ENCODE peak calls at places on chromosomes 4 and X, in eight cellular contexts. U is astrocyte; X is D341Med; V is stimulated activated naive CD8-positive, alpha-beta T cell treated with anti-CD3 and anti-CD28 coated beads, Interleukin-15, Interleukin-2, amounts not matched to agents 100 U/mL and 50 U/mL, for 24 hours; P is substantia nigra; D is activated CD4-positive, alpha-beta T cell treated with anti-CD3 and anti-CD28 coated beads, Interleukin-2, amount 50 U/mL, for 1 hour; F is glutamatergic neuron; H is NCI-H748 treated with DMSO at 0.1 percent for 48 hours. N is an unnamed sample.

GRCh38 chrX:48683411-48683982 is at the start of gene WAS:
- DNase-seq in U (no peak), X (no peak), V (peak; percentile 54), P (no peak), D (peak; percentile 16), F (no peak), H (no peak), N (no peak)

GRCh38 chr4:71268156-71268555 is 70.7 kb upstream of the SLC4A4 start:
- DNase-seq in U (peak; percentile 43), X (no peak), V (no peak), P (no peak), D (no peak), F (no peak), H (no peak), N (no peak)

GRCh38 chrX:41889317-41890025 is 33.9 kb downstream of the CASK start:
- DNase-seq in U (peak; percentile 45), X (no peak), V (no peak), P (no peak), D (no peak), F (no peak), H (no peak), N (no peak)

GRCh38 chrX:39112143-39112542 is 310.9 kb downstream of the MID1IP1 start:
- DNase-seq in U (peak; percentile 71), X (no peak), V (no peak), P (no peak), D (no peak), F (no peak), H (no peak), N (no peak)

GRCh38 chr4:78417603-78418002 is 134.0 kb upstream of the ANXA3 start:
- DNase-seq in U (no peak), X (no peak), V (no peak), P (no peak), D (no peak), F (no peak), H (no peak), N (no peak)

GRCh38 chr4:66300336-66300934 is 630.1 kb upstream of the EPHA5 start:
- DNase-seq in U (no peak), X (no peak), V (no peak), P (no peak), D (no peak), F (no peak), H (no peak), N (no peak)

GRCh38 chrX:36407886-36408285 is 488.4 kb downstream of the CFAP47 start:
- DNase-seq in U (no peak), X (no peak), V (no peak), P (no peak), D (no peak), F (no peak), H (no peak), N (no peak)

GRCh38 chr4:55675196-55675793 is 39.2 kb upstream of the NMU start:
- DNase-seq in U (no peak), X (no peak), V (no peak), P (no peak), D (no peak), F (peak; percentile 22), H (no peak), N (no peak)

GRCh38 chrX:115233497-115234219 is at the start of gene LRCH2:
- DNase-seq in U (peak; percentile 12), X (peak; percentile 1), V (no peak), P (peak; percentile 17), D (no peak), F (peak; percentile 49), H (no peak), N (peak; percentile 48)

GRCh38 chr4:52957220-52957686 is 95.1 kb downstream of the RASL11B start:
- DNase-seq in U (peak; percentile 24), X (no peak), V (no peak), P (no peak), D (no peak), F (peak; percentile 68), H (peak; percentile 93), N (no peak)

GRCh38 chrX:82141942-82142341 is 940.0 kb downstream of the SH3BGRL start:
- DNase-seq in U (no peak), X (no peak), V (no peak), P (no peak), D (peak; percentile 2), F (no peak), H (no peak), N (no peak)

GRCh38 chr4:52643846-52644245 is 15.3 kb downstream of the USP46 start:
- DNase-seq in U (peak; percentile 71), X (no peak), V (no peak), P (no peak), D (no peak), F (no peak), H (no peak), N (no peak)

GRCh38 chrX:55488559-55489314 is 911 bp downstream of the USP51 start:
- DNase-seq in U (peak; percentile 32), X (peak; percentile 75), V (peak; percentile 52), P (peak; percentile 54), D (peak; percentile 58), F (peak; percentile 67), H (peak; percentile 58), N (peak; percentile 54)

GRCh38 chr4:66097271-66097670 is 427.0 kb upstream of the EPHA5 start:
- DNase-seq in U (no peak), X (no peak), V (no peak), P (no peak), D (no peak), F (no peak), H (no peak), N (no peak)

GRCh38 chr4:157810137-157810774 is 362.6 kb downstream of the GASK1B start:
- DNase-seq in U (no peak), X (no peak), V (no peak), P (no peak), D (no peak), F (no peak), H (no peak), N (no peak)

GRCh38 chr4:173827707-173828106 is 297.7 kb upstream of the HAND2 start:
- DNase-seq in U (no peak), X (no peak), V (no peak), P (no peak), D (no peak), F (no peak), H (no peak), N (no peak)

GRCh38 chr4:173821851-173822250 is 291.8 kb upstream of the HAND2 start:
- DNase-seq in U (no peak), X (no peak), V (no peak), P (no peak), D (no peak), F (no peak), H (no peak), N (no peak)

GRCh38 chrX:150536455-150537116 is 31.8 kb upstream of the MTM1 start:
- DNase-seq in U (no peak), X (no peak), V (no peak), P (no peak), D (no peak), F (no peak), H (no peak), N (no peak)

GRCh38 chrX:23246001-23246400 is 88.6 kb upstream of the PTCHD1 start:
- DNase-seq in U (peak; percentile 80), X (no peak), V (no peak), P (no peak), D (no peak), F (no peak), H (no peak), N (no peak)

GRCh38 chrX:116345953-116346352 is 90.5 kb upstream of the SLC6A14 start:
- DNase-seq in U (no peak), X (no peak), V (no peak), P (no peak), D (no peak), F (no peak), H (no peak), N (no peak)

GRCh38 chr4:152094851-152095700 is 334.3 kb upstream of the GATB start:
- DNase-seq in U (peak; percentile 67), X (no peak), V (no peak), P (no peak), D (no peak), F (no peak), H (peak; percentile 70), N (no peak)

GRCh38 chr4:42655248-42655647 is 1.7 kb downstream of the ATP8A1 start:
- DNase-seq in U (no peak), X (no peak), V (no peak), P (no peak), D (no peak), F (no peak), H (no peak), N (no peak)

GRCh38 chr4:104015680-104016079 is 295.9 kb upstream of the TACR3 start:
- DNase-seq in U (no peak), X (peak; percentile 40), V (no peak), P (no peak), D (no peak), F (no peak), H (peak; percentile 23), N (peak; percentile 68)

GRCh38 chr4:169770411-169770810 is 12.7 kb upstream of the HPF1 start:
- DNase-seq in U (no peak), X (no peak), V (no peak), P (no peak), D (no peak), F (no peak), H (no peak), N (no peak)

GRCh38 chrX:70508296-70508911 is 63.8 kb downstream of the DLG3 start:
- DNase-seq in U (no peak), X (no peak), V (peak; percentile 12), P (no peak), D (no peak), F (no peak), H (peak; percentile 67), N (no peak)

GRCh38 chr4:19925516-19925915 is 326.2 kb upstream of the SLIT2 start:
- DNase-seq in U (no peak), X (no peak), V (no peak), P (no peak), D (no peak), F (no peak), H (no peak), N (no peak)

GRCh38 chr4:99190336-99190735 is 28.7 kb downstream of the ADH6 start:
- DNase-seq in U (no peak), X (no peak), V (no peak), P (no peak), D (no peak), F (no peak), H (no peak), N (no peak)

GRCh38 chr4:140982613-140983340 is 150.5 kb downstream of the RNF150 start:
- DNase-seq in U (no peak), X (no peak), V (no peak), P (no peak), D (no peak), F (no peak), H (no peak), N (no peak)

GRCh38 chr4:11623726-11624037 is 195.0 kb upstream of the HS3ST1 start:
- DNase-seq in U (no peak), X (no peak), V (no peak), P (no peak), D (no peak), F (no peak), H (peak; percentile 9), N (no peak)

GRCh38 chrX:5163663-5164062 is 1065.0 kb downstream of the NLGN4X start:
- DNase-seq in U (no peak), X (no peak), V (no peak), P (no peak), D (no peak), F (no peak), H (no peak), N (no peak)

GRCh38 chrX:114073926-114074325 is 510.0 kb upstream of the HTR2C start:
- DNase-seq in U (no peak), X (no peak), V (no peak), P (no peak), D (no peak), F (no peak), H (no peak), N (no peak)

GRCh38 chrX:125444659-125445058 is 125.0 kb downstream of the TEX13C start:
- DNase-seq in U (no peak), X (no peak), V (no peak), P (no peak), D (no peak), F (peak; percentile 7), H (no peak), N (no peak)

GRCh38 chr4:108045687-108046024 is 56.0 kb downstream of the HADH start:
- DNase-seq in U (peak; percentile 18), X (no peak), V (no peak), P (no peak), D (no peak), F (no peak), H (no peak), N (no peak)

GRCh38 chrX:134880866-134881265 is 109.9 kb upstream of the SMIM10 start:
- DNase-seq in U (peak; percentile 34), X (no peak), V (no peak), P (no peak), D (no peak), F (no peak), H (no peak), N (no peak)

N was measured in hippocampal formation.